ENCODE peak calls at places on chromosome 4, in four cellular contexts. J is HFFc6; D is stimulated activated CD4-positive, alpha-beta T cell treated with anti-CD3 and anti-CD28 coated beads, Interleukin-15, amount 100 ng/mL, for 1 hour; Q is HS-27A. H is an unnamed sample.

GRCh38 chr4:2424581-2424980 is 5.8 kb downstream of the CFAP99 start:
- DNase-seq in Q (no peak), J (no peak), D (no peak), H (peak; percentile 8)

GRCh38 chr4:91961504-91961903 is 342.3 kb upstream of the GRID2 start:
- DNase-seq in J (no peak), Q (no peak), D (no peak), H (no peak)

GRCh38 chr4:139734875-139735380 is 69.3 kb downstream of the MGST2 start:
- DNase-seq in D (no peak), J (peak; percentile 60), Q (peak; percentile 15), H (peak; percentile 97)

GRCh38 chr4:628346-628745 is 3.0 kb downstream of the PDE6B start:
- DNase-seq in J (no peak), Q (no peak), D (no peak), H (no peak)

GRCh38 chr4:71294301-71294700 is 44.5 kb upstream of the SLC4A4 start:
- DNase-seq in Q (no peak), D (no peak), J (no peak), H (no peak)

GRCh38 chr4:72858328-72858727 is 211.2 kb downstream of the COX18 start:
- DNase-seq in J (peak; percentile 63), Q (peak; percentile 63), D (no peak), H (no peak)

GRCh38 chr4:1285790-1286553 is 3.7 kb upstream of the MAEA start:
- DNase-seq in D (no peak), Q (no peak), J (peak; percentile 10), H (no peak)

GRCh38 chr4:47040828-47041227 is 9.5 kb downstream of the GABRB1 start:
- DNase-seq in Q (no peak), J (no peak), D (no peak), H (no peak)

GRCh38 chr4:56434599-56435000 is 815 bp downstream of the PPAT start:
- DNase-seq in J (peak; percentile 69), Q (no peak), D (no peak), H (no peak)

GRCh38 chr4:150385606-150386005 is 196.3 kb upstream of the MAB21L2 start:
- DNase-seq in J (peak; percentile 90), D (no peak), Q (no peak), H (no peak)

GRCh38 chr4:37054670-37055069 is 189.9 kb upstream of the NWD2 start:
- DNase-seq in Q (no peak), J (no peak), D (no peak), H (peak; percentile 59)

GRCh38 chr4:101027721-101028120 is 319.6 kb downstream of the PPP3CA start:
- DNase-seq in D (no peak), J (no peak), Q (no peak), H (no peak)

GRCh38 chr4:783133-783541 is 42.8 kb downstream of the CPLX1 start:
- DNase-seq in J (no peak), Q (no peak), D (no peak), H (no peak)

GRCh38 chr4:108367751-108368150 is 199.0 kb upstream of the LEF1 start:
- DNase-seq in D (no peak), Q (no peak), J (no peak), H (no peak)

GRCh38 chr4:186486172-186486571 is 69.2 kb downstream of the MTNR1A start:
- DNase-seq in J (no peak), Q (no peak), D (no peak), H (no peak)

GRCh38 chr4:106615407-106615945 is 246.9 kb upstream of the GIMD1 start:
- DNase-seq in D (no peak), Q (no peak), J (no peak), H (no peak)

GRCh38 chr4:39502034-39502658 is 25.1 kb downstream of the UGDH start:
- DNase-seq in D (no peak), J (peak; percentile 77), Q (no peak), H (no peak)

GRCh38 chr4:84956014-84956413 is 10.5 kb downstream of the WDFY3 start:
- DNase-seq in Q (no peak), J (no peak), D (no peak), H (no peak)

GRCh38 chr4:152735918-152736305 is 43.6 kb downstream of the TIGD4 start:
- DNase-seq in J (no peak), Q (no peak), D (no peak), H (no peak)

GRCh38 chr4:99179178-99179577 is 35.1 kb upstream of the ADH4 start:
- DNase-seq in D (no peak), J (no peak), Q (no peak), H (no peak)

GRCh38 chr4:98626350-98626749 is 32.1 kb downstream of the TSPAN5 start:
- DNase-seq in Q (peak; percentile 36), J (peak; percentile 85), D (no peak), H (no peak)

GRCh38 chr4:177681902-177682301 is 239.7 kb upstream of the AGA start:
- DNase-seq in D (no peak), J (no peak), Q (no peak), H (no peak)

GRCh38 chr4:79334783-79335182 is 8.9 kb upstream of the NAA11 start:
- DNase-seq in Q (no peak), J (no peak), D (no peak), H (no peak)

GRCh38 chr4:18844726-18845125 is 823.2 kb upstream of the LCORL start:
- DNase-seq in Q (peak; percentile 14), D (no peak), J (peak; percentile 79), H (no peak)

GRCh38 chr4:55251352-55251751 is 94.7 kb upstream of the SRD5A3 start:
- DNase-seq in Q (no peak), D (no peak), J (no peak), H (no peak)

GRCh38 chr4:121711263-121712000 is 14.7 kb upstream of the ANXA5 start:
- DNase-seq in D (no peak), Q (no peak), J (peak; percentile 92), H (peak; percentile 88)

GRCh38 chr4:83083925-83084475 is 30.5 kb downstream of the PLAC8 start:
- DNase-seq in Q (no peak), D (peak; percentile 21), J (no peak), H (no peak)

GRCh38 chr4:185219551-185220344 is 10.3 kb downstream of the SNX25 start:
- DNase-seq in D (no peak), J (peak; percentile 75), Q (no peak), H (no peak)

GRCh38 chr4:156884183-156884582 is 87.4 kb downstream of the PDGFC start:
- DNase-seq in D (no peak), Q (no peak), J (no peak), H (no peak)

GRCh38 chr4:149164282-149164681 is 651.4 kb downstream of the IQCM start:
- DNase-seq in Q (peak; percentile 93), D (no peak), J (peak; percentile 66), H (no peak)

GRCh38 chr4:101393256-101393655 is 45.9 kb upstream of the PPP3CA start:
- DNase-seq in J (peak; percentile 24), Q (peak; percentile 7), D (no peak), H (no peak)

GRCh38 chr4:24915121-24915922 is 2.5 kb upstream of the CCDC149 start:
- DNase-seq in Q (no peak), J (no peak), D (no peak), H (no peak)

GRCh38 chr4:10093801-10094552 is 22.6 kb downstream of the WDR1 start:
- DNase-seq in D (no peak), Q (peak; percentile 82), J (peak; percentile 96), H (no peak)

GRCh38 chr4:181688416-181688815 is 554.8 kb upstream of the TENM3 start:
- DNase-seq in J (no peak), D (no peak), Q (no peak), H (no peak)

GRCh38 chr4:42492977-42493376 is 95.7 kb downstream of the SHISA3 start:
- DNase-seq in Q (no peak), D (no peak), J (no peak), H (no peak)

GRCh38 chr4:25977397-25978170 is 63.6 kb downstream of the SMIM20 start:
- DNase-seq in J (no peak), Q (no peak), D (no peak), H (peak; percentile 26)

GRCh38 chr4:72216539-72217277 is 184.9 kb downstream of the NPFFR2 start:
- DNase-seq in D (no peak), J (no peak), Q (no peak), H (no peak)

GRCh38 chr4:148998719-148999118 is 556.5 kb upstream of the NR3C2 start:
- DNase-seq in Q (peak; percentile 20), J (no peak), D (no peak), H (peak; percentile 19)

H was measured in glutamatergic neuron.